ENCODE peak calls at places on chromosomes 11 and 22, in six cellular contexts. G is PC-3, T is Karpas-422, C is astrocyte, D is mammary epithelial cell, J is neural progenitor cell. H is an unnamed sample.

GRCh38 chr11:128388182-128388815 is 199.1 kb downstream of the ETS1 start:
- DNase-seq in C (no peak), J (no peak), T (no peak), G (no peak), D (no peak), H (no peak)

GRCh38 chr22:49377306-49377705 is 450.4 kb downstream of the BRD1 start:
- DNase-seq in G (no peak), C (no peak), T (no peak), D (no peak), J (no peak), H (no peak)

GRCh38 chr22:43298062-43298801 is 44.9 kb downstream of the SCUBE1 start:
- DNase-seq in J (peak; percentile 22), C (no peak), T (no peak), D (no peak), G (no peak), H (no peak)

GRCh38 chr11:125224391-125225015 is 60.0 kb downstream of the PKNOX2 start:
- DNase-seq in D (peak; percentile 4), C (no peak), T (no peak), J (peak; percentile 43), G (peak; percentile 45), H (no peak)

GRCh38 chr11:47269829-47270305 is at the start of gene MADD:
- DNase-seq in J (peak; percentile 84), T (peak; percentile 96), D (peak; percentile 71), G (peak; percentile 67), C (peak; percentile 52), H (peak; percentile 92)

GRCh38 chr11:119223856-119224255 is 17.7 kb downstream of the CBL start:
- DNase-seq in T (no peak), D (no peak), J (no peak), G (no peak), C (peak; percentile 51), H (no peak)

GRCh38 chr11:43492701-43493100 is 134.0 kb downstream of the TTC17 start:
- DNase-seq in T (no peak), C (no peak), G (no peak), D (no peak), J (no peak), H (no peak)

GRCh38 chr22:19941365-19942070 is at the start of the genes COMT and TXNRD2:
- DNase-seq in J (no peak), T (peak; percentile 94), D (peak; percentile 54), G (peak; percentile 57), C (no peak), H (peak; percentile 77)

GRCh38 chr11:2664886-2665746 is 34.7 kb downstream of the KCNQ1OT1 start:
- DNase-seq in D (no peak), T (no peak), C (no peak), J (no peak), G (no peak), H (no peak)

GRCh38 chr11:133821776-133822175 is 23.5 kb downstream of the SPATA19 start:
- DNase-seq in G (peak; percentile 33), D (no peak), J (peak; percentile 87), T (peak; percentile 79), C (no peak), H (peak; percentile 49)

GRCh38 chr11:46676436-46677158 is 23.8 kb downstream of the ARHGAP1 start:
- DNase-seq in T (no peak), J (no peak), G (no peak), C (no peak), D (no peak), H (no peak)

GRCh38 chr11:819129-819931 is 616 bp downstream of the PNPLA2 start:
- DNase-seq in J (peak; percentile 98), D (peak; percentile 81), T (peak; percentile 97), C (peak; percentile 47), G (peak; percentile 80), H (peak; percentile 93)

GRCh38 chr22:30830907-30831306 is 136.2 kb downstream of the OSBP2 start:
- DNase-seq in C (peak; percentile 97), D (peak; percentile 97), G (peak; percentile 95), T (no peak), J (no peak), H (no peak)

GRCh38 chr11:99370557-99371200 is 349.9 kb downstream of the CNTN5 start:
- DNase-seq in J (peak; percentile 23), C (peak; percentile 47), D (no peak), G (peak; percentile 75), T (no peak), H (no peak)

GRCh38 chr11:10876168-10876567 is 18.3 kb upstream of the ZBED5 start:
- DNase-seq in C (no peak), G (peak; percentile 82), D (no peak), T (no peak), J (no peak), H (no peak)

GRCh38 chr11:9489366-9489765 is 28.6 kb downstream of the ZNF143 start:
- DNase-seq in D (peak; percentile 5), C (peak; percentile 77), J (no peak), T (no peak), G (peak; percentile 36), H (no peak)

GRCh38 chr22:20016734-20017621 is at the start of gene ARVCF:
- DNase-seq in C (peak; percentile 77), G (peak; percentile 86), D (peak; percentile 86), J (peak; percentile 94), T (peak; percentile 97), H (peak; percentile 84)

GRCh38 chr22:44391481-44392445 is 79.0 kb upstream of the SHISAL1 start:
- DNase-seq in C (no peak), T (no peak), D (no peak), G (peak; percentile 5), J (no peak), H (no peak)

GRCh38 chr11:119585038-119585666 is 143.8 kb downstream of the NECTIN1 start:
- DNase-seq in J (peak; percentile 49), T (no peak), D (peak; percentile 29), G (peak; percentile 58), C (no peak), H (no peak)

GRCh38 chr11:28728666-28729065 is 620.5 kb downstream of the METTL15 start:
- DNase-seq in C (no peak), J (no peak), D (no peak), T (no peak), G (no peak), H (no peak)

GRCh38 chr22:31829505-31829904 is 75.7 kb downstream of the DEPDC5 start:
- DNase-seq in C (peak; percentile 95), J (no peak), G (peak; percentile 89), T (no peak), D (peak; percentile 98), H (no peak)

GRCh38 chr11:20131744-20132666 is 28.3 kb downstream of the DBX1 start:
- DNase-seq in J (peak; percentile 74), C (peak; percentile 36), T (peak; percentile 71), G (peak; percentile 72), D (peak; percentile 51), H (peak; percentile 18)
- H3K4me2 ChIP-seq in J (peak overlapping the region; percentile 64), C (peak overlapping the region; percentile 98), T (no peak overlapping the region), G (peak overlapping the region; percentile 93), D (peak overlapping the region; percentile 96), H (no peak overlapping the region)

GRCh38 chr22:38489561-38490133 is 16.5 kb downstream of the DDX17 start:
- DNase-seq in D (no peak), C (no peak), G (no peak), J (no peak), T (no peak), H (no peak)

GRCh38 chr22:38490475-38490874 is 15.6 kb downstream of the DDX17 start:
- DNase-seq in J (no peak), D (no peak), T (no peak), C (no peak), G (no peak), H (no peak)

GRCh38 chr22:38490915-38491314 is 15.2 kb downstream of the DDX17 start:
- DNase-seq in J (no peak), T (no peak), G (no peak), D (no peak), C (peak; percentile 42), H (no peak)

GRCh38 chr22:38487946-38488345 is 18.2 kb downstream of the DDX17 start:
- DNase-seq in C (no peak), G (no peak), T (no peak), J (no peak), D (peak; percentile 41), H (no peak)

GRCh38 chr22:38489142-38489541 is 17.0 kb downstream of the DDX17 start:
- DNase-seq in D (no peak), J (no peak), C (no peak), T (no peak), G (no peak), H (no peak)
- H3K4me1 ChIP-seq in D (no peaks in the 10 kb centered on the region), J (no peaks in the 10 kb centered on the region), C (peaks cover 13% of the 10 kb centered on the region), T (no peaks in the 10 kb centered on the region), G (no peaks in the 10 kb centered on the region), H (peaks cover 4% of the 10 kb centered on the region)

DNA sequence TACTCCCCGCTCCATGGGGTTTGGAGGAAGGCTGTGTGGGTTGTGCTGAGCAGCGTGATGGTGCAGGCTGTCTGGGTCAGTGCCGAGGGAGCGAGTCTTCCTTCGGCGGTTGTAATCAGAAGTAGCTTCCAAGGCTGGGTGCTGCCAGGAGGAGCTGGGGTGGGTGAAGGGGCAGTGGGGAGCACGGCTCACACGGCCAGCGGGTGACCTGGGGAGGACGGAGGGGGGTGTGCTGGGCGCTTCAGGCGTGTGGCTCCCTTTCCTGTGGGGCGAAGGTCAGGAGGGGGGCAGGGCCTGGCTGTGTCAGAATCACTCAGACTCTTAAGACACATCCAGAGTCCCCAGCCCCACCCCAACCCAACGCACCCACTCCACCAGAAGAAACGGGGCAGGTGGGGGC is 60.2 kb downstream of the LRP5 start:
- DNase-seq in T (no peak), C (no peak), G (no peak), J (no peak), D (no peak), H (no peak)
- H3K4me2 ChIP-seq in T (no peak overlapping the region), C (no peak overlapping the region), G (no peak overlapping the region), J (no peak overlapping the region), D (no peak overlapping the region), H (no peak overlapping the region)

GRCh38 chr22:23193420-23193819 is 13.1 kb downstream of the BCR start:
- DNase-seq in D (no peak), J (no peak), G (no peak), C (no peak), T (no peak), H (no peak)

GRCh38 chr22:23190526-23190925 is 10.2 kb downstream of the BCR start:
- DNase-seq in G (no peak), D (no peak), J (no peak), C (no peak), T (no peak), H (no peak)

GRCh38 chr22:23193882-23194281 is 13.6 kb downstream of the BCR start:
- DNase-seq in T (no peak), C (peak; percentile 43), J (no peak), G (no peak), D (no peak), H (no peak)

GRCh38 chr22:23192558-23192957 is 12.2 kb downstream of the BCR start:
- DNase-seq in T (no peak), J (no peak), D (no peak), G (no peak), C (no peak), H (no peak)

GRCh38 chr22:23192133-23192532 is 11.8 kb downstream of the BCR start:
- DNase-seq in G (no peak), D (no peak), C (no peak), T (no peak), J (no peak), H (no peak)
- H3K4me1 ChIP-seq in G (no peaks in the 10 kb centered on the region), D (peaks cover 7% of the 10 kb centered on the region), C (peaks cover 10% of the 10 kb centered on the region), T (peaks cover 11% of the 10 kb centered on the region), J (peaks cover 10% of the 10 kb centered on the region), H (no peaks in the 10 kb centered on the region)

H was measured in DND-41.